ENCODE peak calls at places on chromosomes 4 and X, in six cellular contexts. Q is amniotic stem cell; W is GM23338; F is head of caudate nucleus; G is activated CD4-positive, alpha-beta T cell treated with anti-CD3 and anti-CD28 coated beads, Interleukin-2, amount 50 U/mL, for 24 hours; S is astrocyte of the spinal cord. I is an unnamed sample.

GRCh38 chr4:30722916-30723270 is 2.7 kb downstream of the PCDH7 start:
- DNase-seq in Q (no peak), S (no peak), W (peak), F (no peak), G (no peak), I (no peak)

GRCh38 chr4:38601916-38602291 is 62.1 kb upstream of the KLF3 start:
- DNase-seq in S (no peak), Q (no peak), F (no peak), W (no peak), G (no peak), I (no peak)

GRCh38 chr4:144809056-144809640 is 163.2 kb downstream of the HHIP start:
- DNase-seq in Q (no peak), S (no peak), W (peak), F (no peak), G (no peak), I (no peak)

GRCh38 chr4:8547108-8547911 is 32.9 kb upstream of the GPR78 start:
- DNase-seq in G (no peak), W (peak), Q (no peak), F (no peak), S (no peak), I (no peak)

GRCh38 chr4:3652586-3652985 is 113.6 kb upstream of the ADRA2C start:
- DNase-seq in Q (no peak), F (no peak), W (no peak), G (no peak), S (no peak), I (no peak)

GRCh38 chr4:7199771-7200441 is 7.6 kb downstream of the SORCS2 start:
- DNase-seq in W (no peak), S (no peak), Q (no peak), F (no peak), G (no peak), I (no peak)

GRCh38 chr4:64001229-64001898 is 407.9 kb downstream of the TECRL start:
- DNase-seq in F (no peak), Q (no peak), G (no peak), S (no peak), W (no peak), I (no peak)

GRCh38 chrX:66489339-66489738 is 149.5 kb downstream of the EDA2R start:
- DNase-seq in S (no peak), F (no peak), G (no peak), W (no peak), Q (no peak), I (no peak)

GRCh38 chr4:40630335-40631021 is 814 bp upstream of the RBM47 start:
- DNase-seq in G (no peak), F (peak), W (peak), Q (no peak), S (no peak), I (peak)

GRCh38 chr4:108700358-108700757 is 50.0 kb downstream of the OSTC start:
- DNase-seq in Q (no peak), G (no peak), W (no peak), F (no peak), S (peak), I (no peak)

GRCh38 chr4:186307497-186307896 is 41.5 kb downstream of the F11 start:
- DNase-seq in W (no peak), S (no peak), Q (no peak), G (no peak), F (no peak), I (no peak)

GRCh38 chrX:109939498-109939897 is 63.4 kb upstream of the TMEM164 start:
- DNase-seq in G (no peak), F (no peak), Q (no peak), S (no peak), W (no peak), I (no peak)

I was measured in midbrain.